ENCODE peak calls at places on chromosomes 2 and 18, in ten cellular contexts. G is heart left ventricle, C is NCI-H1105, J is heart right ventricle, Q is dorsolateral prefrontal cortex, W is lung, F is NCI-H460, N is NCI-H1417 treated with DMSO at 0.1 percent for 48 hours, D is Karpas-422, M is KG1. X is an unnamed sample.

GRCh38 chr2:72803151-72803550 is 22.7 kb downstream of the EXOC6B start:
- DNase-seq in G (no peak), C (no peak), J (no peak), Q (no peak), W (no peak), F (no peak), N (no peak), D (no peak), M (no peak), X (no peak)

GRCh38 chr18:22211660-22212059 is 42.3 kb downstream of the GATA6 start:
- DNase-seq in G (no peak), C (no peak), J (no peak), Q (no peak), W (no peak), F (no peak), N (no peak), D (no peak), M (no peak), X (no peak)

GRCh38 chr18:79918089-79919011 is 33.1 kb downstream of the SLC66A2 start:
- DNase-seq in G (peak), C (no peak), J (no peak), Q (no peak), W (no peak), F (no peak), N (no peak), D (no peak), M (no peak), X (no peak)

GRCh38 chr18:63963610-63964256 is 6.1 kb upstream of the SERPINB8 start:
- DNase-seq in G (no peak), C (no peak), J (no peak), Q (peak), W (peak), F (peak), N (peak), D (peak), M (peak), X (no peak)

GRCh38 chr18:46037512-46038305 is 34.4 kb downstream of the PSTPIP2 start:
- DNase-seq in G (no peak), C (no peak), J (no peak), Q (no peak), W (no peak), F (no peak), N (no peak), D (no peak), M (no peak), X (no peak)

GRCh38 chr2:193895226-193895625 is 1700.5 kb upstream of the TMEFF2 start:
- DNase-seq in G (no peak), C (no peak), J (no peak), Q (no peak), W (no peak), F (no peak), N (no peak), D (no peak), M (no peak), X (no peak)

GRCh38 chr2:113324684-113325160 is 46.0 kb upstream of the PAX8 start:
- DNase-seq in G (peak), C (peak), J (peak), Q (no peak), W (peak), F (peak), N (peak), D (no peak), M (peak), X (peak)

GRCh38 chr2:16662440-16662839 is 3.2 kb downstream of the CYRIA start:
- DNase-seq in G (no peak), C (no peak), J (no peak), Q (peak), W (no peak), F (no peak), N (no peak), D (no peak), M (no peak), X (no peak)

GRCh38 chr2:13572466-13572865 is 855.7 kb downstream of the TRIB2 start:
- DNase-seq in G (no peak), C (no peak), J (no peak), Q (no peak), W (no peak), F (no peak), N (no peak), D (no peak), M (no peak), X (no peak)

GRCh38 chr2:176753752-176754474 is 458.7 kb upstream of the HNRNPA3 start:
- DNase-seq in G (no peak), C (no peak), J (peak), Q (no peak), W (no peak), F (no peak), N (no peak), D (peak), M (no peak), X (peak)

GRCh38 chr2:232415736-232416520 is 9.3 kb downstream of the ALPG start:
- DNase-seq in G (no peak), C (no peak), J (no peak), Q (no peak), W (no peak), F (no peak), N (no peak), D (peak), M (no peak), X (no peak)

GRCh38 chr2:134278546-134278945 is 24.7 kb downstream of the MGAT5 start:
- DNase-seq in G (no peak), C (no peak), J (no peak), Q (no peak), W (no peak), F (no peak), N (no peak), D (no peak), M (no peak), X (peak)

GRCh38 chr2:64859208-64860161 is 129.7 kb upstream of the SLC1A4 start:
- DNase-seq in G (peak), C (peak), J (peak), Q (peak), W (peak), F (peak), N (no peak), D (peak), M (no peak), X (peak)

GRCh38 chr2:112812318-112813042 is 24.1 kb downstream of the IL1B start:
- DNase-seq in G (no peak), C (no peak), J (no peak), Q (no peak), W (no peak), F (peak), N (no peak), D (no peak), M (no peak), X (no peak)

GRCh38 chr2:150484006-150484405 is 3.5 kb downstream of the RND3 start:
- DNase-seq in G (no peak), C (no peak), J (no peak), Q (no peak), W (no peak), F (no peak), N (no peak), D (no peak), M (no peak), X (no peak)

X was measured in NCI-H446.